ENCODE peak calls at places on chromosomes 6 and 20, in nine cellular contexts. T is upper lobe of right lung, F is spleen, X is right lobe of liver, M is OCI-LY7, V is brain microvascular endothelial cell, G is GM23338, P is testis, S is neural progenitor cell. U is an unnamed sample.
A peak's percentile ranks its signal among the peaks of the same experiment; 100 is the strongest.

GRCh38 chr6:13302751-13303667 is 25.3 kb downstream of the TBC1D7 start:
- DNase-seq in V (peak; percentile 99), F (peak; percentile 87), G (no peak), X (peak; percentile 61), M (peak; percentile 33), P (peak; percentile 49), S (no peak), T (peak; percentile 75), U (peak; percentile 81)

GRCh38 chr20:62496525-62497218 is 20.9 kb upstream of the GATA5 start:
- DNase-seq in F (no peak), T (no peak), P (peak; percentile 56), X (no peak), S (peak; percentile 80), G (peak; percentile 87), M (peak; percentile 72), V (no peak), U (no peak)

GRCh38 chr20:36647194-36648121 is 1.5 kb upstream of the SLA2 start:
- DNase-seq in T (peak; percentile 4), X (no peak), P (no peak), G (no peak), F (no peak), S (peak; percentile 86), M (no peak), V (no peak), U (no peak)

GRCh38 chr6:7154341-7155139 is 46.8 kb downstream of the RREB1 start:
- DNase-seq in V (no peak), F (no peak), M (no peak), T (no peak), X (no peak), P (no peak), S (no peak), G (no peak), U (no peak)

GRCh38 chr6:148494226-148494625 is 151.6 kb downstream of the SASH1 start:
- DNase-seq in G (no peak), T (no peak), P (no peak), F (no peak), V (no peak), M (no peak), X (no peak), S (no peak), U (no peak)

GRCh38 chr6:39330476-39330875 is 8.0 kb upstream of the KCNK16 start:
- DNase-seq in F (no peak), X (no peak), M (no peak), G (no peak), V (no peak), P (no peak), S (no peak), T (no peak), U (no peak)

GRCh38 chr6:1380625-1381396 is 8.6 kb upstream of the FOXF2 start:
- DNase-seq in T (no peak), M (no peak), V (no peak), S (peak; percentile 45), X (no peak), P (no peak), F (no peak), G (no peak), U (no peak)

GRCh38 chr6:40958740-40959139 is 80.3 kb downstream of the UNC5CL start:
- DNase-seq in F (no peak), P (no peak), V (peak; percentile 4), S (no peak), T (no peak), X (no peak), G (no peak), M (no peak), U (no peak)

GRCh38 chr20:46215913-46216707 is 92.2 kb downstream of the CDH22 start:
- DNase-seq in G (peak; percentile 80), T (no peak), S (peak; percentile 87), M (no peak), F (no peak), V (peak; percentile 84), X (no peak), P (no peak), U (no peak)

GRCh38 chr6:148835920-148836441 is 89.2 kb downstream of the UST start:
- DNase-seq in G (no peak), T (no peak), M (no peak), F (no peak), S (no peak), X (no peak), P (no peak), V (peak; percentile 27), U (no peak)

GRCh38 chr6:30518505-30518850 is 29.2 kb downstream of the HLA-E start:
- DNase-seq in P (peak; percentile 27), V (no peak), T (no peak), X (no peak), M (peak; percentile 43), G (peak; percentile 42), F (no peak), S (no peak), U (no peak)

GRCh38 chr6:30515106-30515505 is 25.8 kb downstream of the HLA-E start:
- DNase-seq in T (no peak), F (no peak), P (no peak), G (peak; percentile 72), M (no peak), V (no peak), X (no peak), S (peak; percentile 33), U (no peak)

GRCh38 chr6:30513451-30513850 is 24.1 kb downstream of the HLA-E start:
- DNase-seq in S (no peak), X (no peak), T (no peak), F (no peak), P (no peak), V (no peak), G (no peak), M (no peak), U (no peak)

GRCh38 chr6:30520480-30520992 is 31.2 kb downstream of the HLA-E start:
- DNase-seq in P (no peak), X (no peak), S (no peak), M (no peak), T (no peak), F (no peak), G (no peak), V (no peak), U (no peak)

GRCh38 chr6:30515967-30516753 is 26.9 kb downstream of the HLA-E start:
- DNase-seq in F (peak; percentile 97), V (peak; percentile 89), P (peak; percentile 82), T (peak; percentile 94), G (peak; percentile 97), M (peak; percentile 93), S (peak; percentile 91), X (peak; percentile 96), U (peak; percentile 95)
- H3K27ac ChIP-seq in F (peak overlapping the region; percentile 98), V (peak overlapping the region; percentile 93), P (peak overlapping the region; percentile 32), T (peak overlapping the region; percentile 92), G (peak overlapping the region; percentile 91), M (peak overlapping the region; percentile 77), S (no peak overlapping the region), X (peak overlapping the region; percentile 89), U (peak overlapping the region; percentile 91)

GRCh38 chr20:57474191-57474590 is 50.7 kb downstream of the CTCFL start:
- DNase-seq in M (no peak), X (no peak), P (no peak), V (no peak), F (no peak), S (no peak), G (no peak), T (no peak), U (no peak)
- H3K27ac ChIP-seq in M (peak overlapping the region; percentile 99), X (no peak overlapping the region), P (no peak overlapping the region), V (no peak overlapping the region), F (peak overlapping the region; percentile 78), S (no peak overlapping the region), G (no peak overlapping the region), T (no peak overlapping the region), U (no peak overlapping the region)

GRCh38 chr20:25292176-25292891 is 44.4 kb downstream of the PYGB start:
- DNase-seq in M (no peak), V (no peak), F (no peak), G (no peak), P (no peak), S (no peak), T (no peak), X (no peak), U (no peak)

GRCh38 chr20:25294459-25295385 is 46.8 kb downstream of the PYGB start:
- DNase-seq in T (no peak), X (no peak), P (no peak), V (peak; percentile 38), M (peak; percentile 77), S (peak; percentile 85), G (peak; percentile 89), F (peak; percentile 87), U (no peak)

GRCh38 chr20:25295386-25296093 is 47.7 kb downstream of the PYGB start:
- DNase-seq in T (no peak), F (no peak), M (no peak), G (peak; percentile 41), P (no peak), X (no peak), V (no peak), S (no peak), U (no peak)

GRCh38 chr20:25293507-25293906 is 45.6 kb downstream of the PYGB start:
- DNase-seq in M (no peak), G (no peak), P (no peak), T (no peak), S (no peak), X (no peak), F (no peak), V (no peak), U (no peak)

DNA sequence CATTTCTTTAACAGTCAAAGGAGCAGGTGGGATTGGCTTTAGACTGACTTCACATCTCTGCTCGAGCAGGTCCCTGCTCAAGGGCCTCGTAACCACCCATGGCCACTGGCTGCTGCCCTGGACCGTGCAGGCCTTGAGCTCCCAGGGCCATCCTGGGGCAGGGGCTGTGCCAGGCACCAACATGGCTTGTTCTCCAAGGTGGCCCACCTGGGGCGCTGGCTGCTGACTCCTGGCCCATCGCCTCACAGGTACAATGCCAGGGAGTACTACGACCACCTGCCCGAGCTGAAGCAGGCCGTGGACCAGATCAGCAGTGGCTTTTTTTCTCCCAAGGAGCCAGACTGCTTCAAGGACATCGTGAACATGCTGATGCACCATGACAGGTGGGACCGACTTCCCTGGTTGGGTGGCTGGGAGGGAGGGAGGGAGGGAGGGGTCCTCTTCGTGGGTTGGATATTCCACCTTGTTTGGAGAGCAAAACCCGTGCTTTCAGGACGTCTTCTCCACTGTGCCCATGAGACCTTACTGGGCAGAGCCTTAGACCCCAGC is 46.1 kb downstream of the PYGB start:
- DNase-seq in P (no peak), T (no peak), G (no peak), M (no peak), S (no peak), X (no peak), V (no peak), F (peak; percentile 75), U (no peak)
- H3K27ac ChIP-seq in P (no peak overlapping the region), T (no peak overlapping the region), G (no peak overlapping the region), M (no peak overlapping the region), S (no peak overlapping the region), X (no peak overlapping the region), V (no peak overlapping the region), F (no peak overlapping the region), U (no peak overlapping the region)

DNA sequence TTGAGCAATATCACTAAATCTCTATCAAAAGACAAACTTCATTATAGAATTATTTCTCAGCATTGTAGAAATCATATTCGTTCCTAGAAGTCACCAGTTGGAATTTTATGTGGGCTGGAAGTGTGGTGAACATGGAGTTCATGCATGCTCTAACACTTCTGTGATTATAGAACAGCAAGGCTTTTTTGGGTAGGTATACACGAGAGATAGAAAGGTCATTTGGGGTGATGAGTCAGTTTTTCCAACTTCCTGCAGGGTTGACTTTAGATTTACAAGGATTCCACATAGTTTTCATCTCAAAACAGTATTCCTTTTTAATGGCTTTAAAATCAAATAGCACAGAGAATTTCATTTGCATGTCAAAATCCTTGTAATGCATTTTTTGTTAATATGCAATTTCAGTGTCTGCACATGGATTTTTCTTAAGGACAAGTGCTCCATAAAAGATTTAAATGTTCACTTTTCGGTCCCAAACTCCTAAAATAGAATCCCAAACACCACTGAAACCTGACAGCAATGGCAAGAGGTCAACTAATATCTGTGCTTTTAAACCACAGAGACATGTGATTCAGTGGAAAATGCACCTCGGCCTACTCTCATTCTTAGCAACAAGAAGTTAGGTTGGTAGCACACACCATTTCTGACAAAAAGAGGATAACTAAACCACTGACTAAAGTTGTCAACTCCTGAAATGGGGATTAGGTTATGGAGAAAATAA is 211.0 kb downstream of the MOXD1 start:
- DNase-seq in P (no peak), M (no peak), G (no peak), V (peak; percentile 45), F (no peak), T (no peak), X (no peak), S (no peak), U (no peak)
- H3K27ac ChIP-seq in P (no peak overlapping the region), M (no peak overlapping the region), G (no peak overlapping the region), V (peak overlapping the region; percentile 53), F (no peak overlapping the region), T (no peak overlapping the region), X (no peak overlapping the region), S (no peak overlapping the region), U (no peak overlapping the region)

U was measured in lower lobe of right lung.